ENCODE peak calls at places on chromosomes 11 and 22, in five cellular contexts. N, P, A, Q and O are unnamed samples.

GRCh38 chr22:32579533-32580220 is 105.1 kb downstream of the FBXO7 start:
- DNase-seq in N (no peak), P (peak; percentile 38), A (no peak), Q (no peak), O (no peak)

GRCh38 chr22:45503816-45504702 is 1.4 kb downstream of the FBLN1 start:
- DNase-seq in N (no peak), P (peak; percentile 78), A (no peak), Q (no peak), O (no peak)

GRCh38 chr11:65640483-65641207 is 2.7 kb downstream of the SIPA1 start:
- DNase-seq in N (peak; percentile 88), P (no peak), A (no peak), Q (peak; percentile 59), O (no peak)

GRCh38 chr11:61828629-61829407 is 718 bp downstream of the FADS2 start:
- DNase-seq in N (no peak), P (peak; percentile 27), A (no peak), Q (no peak), O (no peak)

GRCh38 chr22:24391836-24392217 is 35.6 kb upstream of the ADORA2A start:
- DNase-seq in N (no peak), P (peak; percentile 47), A (no peak), Q (no peak), O (no peak)

GRCh38 chr11:121310908-121311307 is 18.3 kb downstream of the SC5D start:
- DNase-seq in N (no peak), P (no peak), A (no peak), Q (no peak), O (no peak)

GRCh38 chr22:19942886-19943664 is 1.5 kb upstream of the TXNRD2 start:
- DNase-seq in N (peak; percentile 34), P (peak; percentile 90), A (peak; percentile 61), Q (no peak), O (no peak)

GRCh38 chr11:15695096-15695721 is 580.5 kb downstream of the INSC start:
- DNase-seq in N (no peak), P (no peak), A (no peak), Q (no peak), O (no peak)

GRCh38 chr11:46972343-46972742 is 35.8 kb downstream of the CSTPP1 start:
- DNase-seq in N (no peak), P (no peak), A (no peak), Q (no peak), O (no peak)

GRCh38 chr11:114430290-114430689 is 9.0 kb upstream of the REXO2 start:
- DNase-seq in N (no peak), P (no peak), A (no peak), Q (no peak), O (no peak)

GRCh38 chr22:32106930-32107329 is 52.2 kb downstream of the C22orf42 start:
- DNase-seq in N (no peak), P (peak; percentile 9), A (no peak), Q (no peak), O (no peak)

GRCh38 chr11:117457031-117457785 is 129.6 kb downstream of the CEP164 start:
- DNase-seq in N (no peak), P (no peak), A (no peak), Q (no peak), O (no peak)

GRCh38 chr11:86119062-86119461 is 50.2 kb upstream of the PICALM start:
- DNase-seq in N (no peak), P (no peak), A (no peak), Q (no peak), O (no peak)

GRCh38 chr11:129143335-129143734 is 48.8 kb downstream of the ARHGAP32 start:
- DNase-seq in N (peak; percentile 76), P (peak; percentile 100), A (peak; percentile 99), Q (peak; percentile 81), O (peak; percentile 100)

GRCh38 chr11:128359515-128359914 is 227.8 kb downstream of the ETS1 start:
- DNase-seq in N (no peak), P (no peak), A (no peak), Q (no peak), O (no peak)

GRCh38 chr22:37751449-37752188 is 54.8 kb downstream of the TRIOBP start:
- DNase-seq in N (no peak), P (no peak), A (no peak), Q (no peak), O (no peak)

GRCh38 chr22:30267382-30268302 is 991 bp upstream of the OSM start:
- DNase-seq in N (peak; percentile 62), P (no peak), A (no peak), Q (no peak), O (no peak)

GRCh38 chr11:36241512-36241911 is 47.7 kb downstream of the COMMD9 start:
- DNase-seq in N (no peak), P (no peak), A (no peak), Q (no peak), O (no peak)

GRCh38 chr11:8566613-8567210 is 27.3 kb downstream of the STK33 start:
- DNase-seq in N (no peak), P (peak; percentile 68), A (no peak), Q (no peak), O (peak; percentile 50)

GRCh38 chr11:12223771-12224536 is 113.6 kb downstream of the MICAL2 start:
- DNase-seq in N (no peak), P (no peak), A (no peak), Q (no peak), O (no peak)
- H3K4me3 ChIP-seq in N (no peak overlapping the region), P (no peak overlapping the region), A (no peak overlapping the region), Q (no peak overlapping the region), O (no peak overlapping the region)

GRCh38 chr22:22111267-22111751 is 128.7 kb upstream of the TOP3B start:
- DNase-seq in N (no peak), P (peak; percentile 78), A (peak; percentile 84), Q (no peak), O (peak; percentile 38)
- H3K4me3 ChIP-seq in N (no peak overlapping the region), P (no peak overlapping the region), A (no peak overlapping the region), Q (no peak overlapping the region), O (no peak overlapping the region)

GRCh38 chr11:44443836-44444769 is 121.4 kb upstream of the CD82 start:
- DNase-seq in N (no peak), P (no peak), A (no peak), Q (peak; percentile 11), O (no peak)
- H3K4me3 ChIP-seq in N (no peak overlapping the region), P (no peak overlapping the region), A (no peak overlapping the region), Q (no peak overlapping the region), O (no peak overlapping the region)

GRCh38 chr11:33610903-33611302 is 89.7 kb downstream of the C11orf91 start:
- DNase-seq in N (no peak), P (no peak), A (no peak), Q (no peak), O (no peak)
- H3K4me3 ChIP-seq in N (no peak overlapping the region), P (no peak overlapping the region), A (no peak overlapping the region), Q (no peak overlapping the region), O (no peak overlapping the region)

GRCh38 chr22:44173154-44173553 is 7.6 kb upstream of the PARVG start:
- DNase-seq in N (no peak), P (no peak), A (no peak), Q (no peak), O (no peak)
- H3K4me3 ChIP-seq in N (no peak overlapping the region), P (no peak overlapping the region), A (no peak overlapping the region), Q (no peak overlapping the region), O (no peak overlapping the region)

GRCh38 chr22:28444659-28445058 is 235.0 kb downstream of the TTC28 start:
- DNase-seq in N (no peak), P (no peak), A (no peak), Q (no peak), O (no peak)

GRCh38 chr22:28440517-28441366 is 238.9 kb downstream of the TTC28 start:
- DNase-seq in N (no peak), P (peak; percentile 73), A (no peak), Q (no peak), O (no peak)

GRCh38 chr22:28441720-28442263 is 237.8 kb downstream of the TTC28 start:
- DNase-seq in N (no peak), P (peak; percentile 60), A (no peak), Q (no peak), O (no peak)

GRCh38 chr22:28442951-28443876 is 236.4 kb downstream of the TTC28 start:
- DNase-seq in N (peak; percentile 56), P (peak; percentile 81), A (peak; percentile 14), Q (peak; percentile 62), O (no peak)

GRCh38 chr22:28442264-28442950 is 237.2 kb downstream of the TTC28 start:
- DNase-seq in N (peak; percentile 83), P (peak; percentile 74), A (peak; percentile 23), Q (peak; percentile 85), O (no peak)
- H3K4me3 ChIP-seq in N (peak overlapping the region; percentile 18), P (peak overlapping the region; percentile 58), A (peak overlapping the region; percentile 48), Q (peak overlapping the region; percentile 65), O (peak overlapping the region; percentile 65)